ENCODE peak calls at places on chromosomes 2 and 18, in seven cellular contexts. One of them, this sample, is unnamed.

GRCh38 chr2:60818272-60818671 is 62.2 kb downstream of the PAPOLG start:
- DNase-seq in aorta: no peak
- DNase-seq in substantia nigra: no peak
- DNase-seq in naive thymus-derived CD4-positive, alpha-beta T cell: peak
- DNase-seq in breast epithelium: no peak
- DNase-seq in A549: peak
- DNase-seq in heart right ventricle: no peak
- DNase-seq in this sample: no peak

GRCh38 chr2:51782874-51783765 is 751.2 kb upstream of the NRXN1 start:
- DNase-seq in breast epithelium: no peak
- DNase-seq in substantia nigra: no peak
- DNase-seq in A549: peak
- DNase-seq in heart right ventricle: peak
- DNase-seq in aorta: no peak
- DNase-seq in naive thymus-derived CD4-positive, alpha-beta T cell: no peak
- DNase-seq in this sample: peak

GRCh38 chr2:230987137-230988020 is 8.5 kb upstream of the SPATA3 start:
- DNase-seq in substantia nigra: peak
- DNase-seq in heart right ventricle: peak
- DNase-seq in A549: peak
- DNase-seq in naive thymus-derived CD4-positive, alpha-beta T cell: peak
- DNase-seq in breast epithelium: peak
- DNase-seq in aorta: peak
- DNase-seq in this sample: peak

GRCh38 chr18:73006331-73006730 is 138.5 kb upstream of the NETO1 start:
- DNase-seq in substantia nigra: no peak
- DNase-seq in naive thymus-derived CD4-positive, alpha-beta T cell: no peak
- DNase-seq in aorta: no peak
- DNase-seq in heart right ventricle: no peak
- DNase-seq in A549: no peak
- DNase-seq in breast epithelium: no peak
- DNase-seq in this sample: no peak

GRCh38 chr2:66899648-66900047 is 464.7 kb downstream of the MEIS1 start:
- DNase-seq in substantia nigra: no peak
- DNase-seq in heart right ventricle: no peak
- DNase-seq in naive thymus-derived CD4-positive, alpha-beta T cell: no peak
- DNase-seq in breast epithelium: no peak
- DNase-seq in aorta: no peak
- DNase-seq in A549: no peak
- DNase-seq in this sample: no peak

GRCh38 chr2:100376836-100377235 is 40.6 kb downstream of the CHST10 start:
- DNase-seq in breast epithelium: no peak
- DNase-seq in A549: no peak
- DNase-seq in naive thymus-derived CD4-positive, alpha-beta T cell: no peak
- DNase-seq in aorta: no peak
- DNase-seq in heart right ventricle: no peak
- DNase-seq in substantia nigra: no peak
- DNase-seq in this sample: no peak

GRCh38 chr18:78642561-78643398 is 336.8 kb upstream of the SALL3 start:
- DNase-seq in naive thymus-derived CD4-positive, alpha-beta T cell: no peak
- DNase-seq in aorta: no peak
- DNase-seq in breast epithelium: no peak
- DNase-seq in heart right ventricle: no peak
- DNase-seq in A549: no peak
- DNase-seq in substantia nigra: no peak
- DNase-seq in this sample: no peak

GRCh38 chr18:45169610-45170009 is 445.7 kb upstream of the SLC14A2 start:
- DNase-seq in substantia nigra: no peak
- DNase-seq in heart right ventricle: no peak
- DNase-seq in naive thymus-derived CD4-positive, alpha-beta T cell: no peak
- DNase-seq in A549: peak
- DNase-seq in aorta: no peak
- DNase-seq in breast epithelium: no peak
- DNase-seq in this sample: no peak

GRCh38 chr18:43751835-43752234 is 474.5 kb upstream of the SYT4 start:
- DNase-seq in breast epithelium: no peak
- DNase-seq in substantia nigra: no peak
- DNase-seq in naive thymus-derived CD4-positive, alpha-beta T cell: no peak
- DNase-seq in aorta: no peak
- DNase-seq in heart right ventricle: no peak
- DNase-seq in A549: no peak
- DNase-seq in this sample: no peak

DNA sequence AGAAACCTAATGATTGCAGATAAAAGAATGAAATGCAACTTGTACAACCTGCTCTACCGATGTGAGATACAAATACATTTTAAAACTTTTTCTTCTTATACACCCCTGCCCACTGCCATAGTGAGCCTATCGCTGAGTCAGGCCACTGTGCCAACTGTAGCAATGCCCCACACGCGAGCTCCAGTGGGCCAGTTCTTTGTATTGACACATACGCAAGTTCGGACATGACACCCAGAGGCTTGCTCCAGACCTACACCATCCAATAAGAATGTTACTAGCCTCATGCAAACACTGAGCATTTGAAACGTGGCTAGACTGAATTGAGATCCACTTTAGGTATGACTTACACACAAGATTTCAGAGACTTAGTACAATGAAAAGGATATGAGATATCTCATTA is 340.1 kb downstream of the ARHGAP15 start:
- DNase-seq in heart right ventricle: no peak
- DNase-seq in aorta: no peak
- DNase-seq in substantia nigra: no peak
- DNase-seq in A549: no peak
- DNase-seq in naive thymus-derived CD4-positive, alpha-beta T cell: no peak
- DNase-seq in breast epithelium: no peak
- DNase-seq in this sample: no peak
- H3K27ac ChIP-seq in heart right ventricle: no peak
- H3K27ac ChIP-seq in aorta: no peak
- H3K27ac ChIP-seq in substantia nigra: no peak
- H3K27ac ChIP-seq in A549: no peak
- H3K27ac ChIP-seq in naive thymus-derived CD4-positive, alpha-beta T cell: no peak
- H3K27ac ChIP-seq in breast epithelium: no peak
- H3K27ac ChIP-seq in this sample: no peak

GRCh38 chr2:40284797-40285196 is 167.1 kb downstream of the SLC8A1 start:
- DNase-seq in substantia nigra: no peak
- DNase-seq in naive thymus-derived CD4-positive, alpha-beta T cell: no peak
- DNase-seq in A549: no peak
- DNase-seq in aorta: no peak
- DNase-seq in breast epithelium: no peak
- DNase-seq in heart right ventricle: no peak
- DNase-seq in this sample: no peak
- H3K27ac ChIP-seq in substantia nigra: no peak
- H3K27ac ChIP-seq in naive thymus-derived CD4-positive, alpha-beta T cell: no peak
- H3K27ac ChIP-seq in A549: no peak
- H3K27ac ChIP-seq in aorta: no peak
- H3K27ac ChIP-seq in breast epithelium: no peak
- H3K27ac ChIP-seq in heart right ventricle: no peak
- H3K27ac ChIP-seq in this sample: no peak

GRCh38 chr18:22277758-22278157 is 108.4 kb downstream of the GATA6 start:
- DNase-seq in substantia nigra: no peak
- DNase-seq in aorta: no peak
- DNase-seq in heart right ventricle: peak
- DNase-seq in naive thymus-derived CD4-positive, alpha-beta T cell: no peak
- DNase-seq in breast epithelium: peak
- DNase-seq in A549: no peak
- DNase-seq in this sample: no peak

GRCh38 chr18:22278798-22279197 is 109.4 kb downstream of the GATA6 start:
- DNase-seq in substantia nigra: no peak
- DNase-seq in aorta: no peak
- DNase-seq in A549: no peak
- DNase-seq in breast epithelium: no peak
- DNase-seq in heart right ventricle: no peak
- DNase-seq in naive thymus-derived CD4-positive, alpha-beta T cell: no peak
- DNase-seq in this sample: no peak

GRCh38 chr18:22276334-22276713 is 106.9 kb downstream of the GATA6 start:
- DNase-seq in A549: no peak
- DNase-seq in substantia nigra: no peak
- DNase-seq in naive thymus-derived CD4-positive, alpha-beta T cell: no peak
- DNase-seq in aorta: no peak
- DNase-seq in breast epithelium: no peak
- DNase-seq in heart right ventricle: no peak
- DNase-seq in this sample: no peak

GRCh38 chr18:22273101-22274039 is 104.0 kb downstream of the GATA6 start:
- DNase-seq in naive thymus-derived CD4-positive, alpha-beta T cell: no peak
- DNase-seq in A549: no peak
- DNase-seq in breast epithelium: no peak
- DNase-seq in substantia nigra: no peak
- DNase-seq in aorta: no peak
- DNase-seq in heart right ventricle: no peak
- DNase-seq in this sample: no peak

GRCh38 chr18:22275706-22276333 is 106.4 kb downstream of the GATA6 start:
- DNase-seq in substantia nigra: no peak
- DNase-seq in A549: no peak
- DNase-seq in breast epithelium: no peak
- DNase-seq in heart right ventricle: no peak
- DNase-seq in naive thymus-derived CD4-positive, alpha-beta T cell: no peak
- DNase-seq in aorta: no peak
- DNase-seq in this sample: no peak
- H3K27ac ChIP-seq in substantia nigra: no peak
- H3K27ac ChIP-seq in A549: no peak
- H3K27ac ChIP-seq in breast epithelium: no peak
- H3K27ac ChIP-seq in heart right ventricle: peak
- H3K27ac ChIP-seq in naive thymus-derived CD4-positive, alpha-beta T cell: no peak
- H3K27ac ChIP-seq in aorta: no peak
- H3K27ac ChIP-seq in this sample: no peak

DNA sequence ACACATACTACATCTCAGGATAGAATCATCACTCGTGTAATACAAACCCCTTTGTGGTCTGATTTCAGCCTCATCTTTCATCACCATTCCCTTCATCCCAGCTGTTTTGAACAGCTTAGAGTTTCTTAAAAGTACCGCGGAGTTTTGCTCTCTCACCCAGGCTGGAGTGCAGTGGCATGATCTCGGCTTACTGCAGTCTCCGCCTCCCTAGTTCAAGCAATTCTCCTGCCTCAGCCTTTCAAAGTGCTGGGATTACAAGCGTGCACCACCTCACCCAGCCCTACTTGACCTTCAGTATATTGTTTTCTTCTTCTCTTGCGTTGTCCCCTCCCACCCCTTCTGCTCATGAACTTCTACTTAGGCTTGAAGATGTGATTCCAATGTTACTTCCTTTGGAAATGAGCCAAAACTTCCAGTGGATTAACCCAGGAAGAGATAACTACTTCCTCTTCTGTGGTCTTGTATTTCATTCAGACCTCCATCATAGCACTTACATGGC is 15.8 kb downstream of the ERLEC1 start:
- DNase-seq in naive thymus-derived CD4-positive, alpha-beta T cell: no peak
- DNase-seq in A549: no peak
- DNase-seq in heart right ventricle: no peak
- DNase-seq in aorta: no peak
- DNase-seq in substantia nigra: no peak
- DNase-seq in breast epithelium: no peak
- DNase-seq in this sample: no peak
- H3K27ac ChIP-seq in naive thymus-derived CD4-positive, alpha-beta T cell: no peak
- H3K27ac ChIP-seq in A549: no peak
- H3K27ac ChIP-seq in heart right ventricle: no peak
- H3K27ac ChIP-seq in aorta: no peak
- H3K27ac ChIP-seq in substantia nigra: no peak
- H3K27ac ChIP-seq in breast epithelium: no peak
- H3K27ac ChIP-seq in this sample: no peak

GRCh38 chr2:216671791-216672343 is 23.5 kb downstream of the IGFBP5 start:
- DNase-seq in aorta: no peak
- DNase-seq in A549: no peak
- DNase-seq in substantia nigra: no peak
- DNase-seq in heart right ventricle: no peak
- DNase-seq in breast epithelium: no peak
- DNase-seq in naive thymus-derived CD4-positive, alpha-beta T cell: no peak
- DNase-seq in this sample: no peak
- H3K27ac ChIP-seq in aorta: no peak
- H3K27ac ChIP-seq in A549: no peak
- H3K27ac ChIP-seq in substantia nigra: no peak
- H3K27ac ChIP-seq in heart right ventricle: no peak
- H3K27ac ChIP-seq in breast epithelium: no peak
- H3K27ac ChIP-seq in naive thymus-derived CD4-positive, alpha-beta T cell: no peak
- H3K27ac ChIP-seq in this sample: no peak

DNA sequence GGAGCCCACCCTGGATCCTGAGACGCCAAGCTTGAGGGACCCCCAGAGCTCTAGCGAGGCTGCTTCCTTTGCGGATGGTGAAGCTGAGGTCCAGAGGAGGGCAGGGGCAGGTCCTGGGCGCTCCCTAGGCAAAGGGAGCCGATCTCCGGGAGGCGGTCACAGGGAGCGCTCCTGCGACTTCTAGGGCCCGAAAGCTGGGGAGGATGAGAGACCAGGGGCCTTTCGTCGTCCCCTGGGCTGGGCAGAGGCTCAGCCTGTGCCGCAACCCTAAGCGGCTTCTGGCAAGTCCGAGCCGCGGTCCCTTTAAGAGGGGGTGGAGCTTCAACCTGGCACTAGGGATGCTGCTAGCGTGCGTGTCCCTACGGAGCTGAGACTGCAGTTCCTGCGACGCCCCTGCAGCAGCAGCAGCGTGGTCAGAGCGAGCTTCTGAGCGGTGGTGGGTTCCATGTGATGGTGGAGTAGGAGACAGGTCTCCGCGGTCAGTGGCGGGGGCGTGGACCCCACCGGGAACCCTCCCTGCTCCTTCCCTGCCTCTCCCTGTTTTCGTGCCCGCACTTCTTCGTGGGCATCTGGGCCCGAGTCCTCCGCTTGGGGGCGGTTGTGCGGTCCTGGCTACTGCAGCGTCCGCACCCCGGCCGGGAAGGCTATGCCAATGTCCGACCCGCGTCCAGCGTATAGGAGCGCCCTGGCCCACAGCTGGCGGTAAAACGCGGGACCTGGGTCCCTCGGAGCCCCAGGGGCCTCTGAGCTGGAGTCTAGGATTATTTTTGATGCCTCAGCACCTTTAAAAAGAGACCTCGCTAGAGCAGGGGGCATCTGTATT is 154.6 kb downstream of the CCDC74A start:
- DNase-seq in aorta: peak
- DNase-seq in naive thymus-derived CD4-positive, alpha-beta T cell: peak
- DNase-seq in breast epithelium: peak
- DNase-seq in A549: peak
- DNase-seq in substantia nigra: peak
- DNase-seq in heart right ventricle: peak
- DNase-seq in this sample: peak
- H3K27ac ChIP-seq in aorta: no peak
- H3K27ac ChIP-seq in naive thymus-derived CD4-positive, alpha-beta T cell: peak
- H3K27ac ChIP-seq in breast epithelium: peak
- H3K27ac ChIP-seq in A549: peak
- H3K27ac ChIP-seq in substantia nigra: peak
- H3K27ac ChIP-seq in heart right ventricle: peak
- H3K27ac ChIP-seq in this sample: peak

DNA sequence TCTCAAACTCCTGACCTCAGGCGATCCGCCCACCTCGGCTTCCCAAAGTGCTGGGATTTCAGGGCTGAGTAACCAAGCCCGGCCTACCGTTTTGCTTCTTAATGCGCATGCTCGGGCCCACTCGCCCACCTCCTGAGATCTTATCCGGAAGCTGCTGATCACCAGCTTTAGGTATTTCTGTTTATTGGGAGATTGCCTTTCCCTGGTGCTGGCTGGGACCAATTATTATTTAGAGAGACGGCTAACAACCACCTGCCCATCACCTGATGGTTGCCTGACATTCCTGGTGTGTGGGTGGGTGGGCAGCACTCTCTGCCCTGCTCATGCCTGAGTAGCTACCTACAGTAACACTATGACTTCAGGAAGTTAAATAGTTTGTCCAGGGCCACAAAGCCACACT is 56.3 kb upstream of the ZNF532 start:
- DNase-seq in naive thymus-derived CD4-positive, alpha-beta T cell: no peak
- DNase-seq in heart right ventricle: no peak
- DNase-seq in aorta: no peak
- DNase-seq in breast epithelium: no peak
- DNase-seq in A549: no peak
- DNase-seq in substantia nigra: no peak
- DNase-seq in this sample: no peak
- H3K27ac ChIP-seq in naive thymus-derived CD4-positive, alpha-beta T cell: no peak
- H3K27ac ChIP-seq in heart right ventricle: no peak
- H3K27ac ChIP-seq in aorta: no peak
- H3K27ac ChIP-seq in breast epithelium: no peak
- H3K27ac ChIP-seq in A549: no peak
- H3K27ac ChIP-seq in substantia nigra: no peak
- H3K27ac ChIP-seq in this sample: no peak

This sample was measured in caudate nucleus.